ENCODE peak calls at places on chromosome 13, in eight cellular contexts. L is activated CD8-positive, alpha-beta memory T cell treated with anti-CD3 and anti-CD28 coated beads, Interleukin-2, amount 50 U/mL, for 48 hours; F is non-pigmented ciliary epithelial cell; M is GM04504; Y is WTC11; J is AG10803; S is NCI-H2227 treated with DMSO at 0.1 percent for 48 hours; E is DMS79 treated with DMSO at 0.1 percent for 48 hours. B is an unnamed sample.

GRCh38 chr13:43390101-43390500 is 366.7 kb downstream of the DNAJC15 start:
- DNase-seq in Y (no peak), L (no peak), E (no peak), J (peak), S (no peak), F (no peak), M (no peak), B (no peak)

GRCh38 chr13:18962168-18962734 is 219.4 kb downstream of the TUBA3C start:
- DNase-seq in M (no peak), E (no peak), S (no peak), J (no peak), F (no peak), Y (no peak), L (no peak), B (no peak)

GRCh38 chr13:112859817-112860190 is 109.2 kb upstream of the MCF2L start:
- DNase-seq in L (no peak), E (peak), M (no peak), Y (no peak), J (peak), S (no peak), F (peak), B (peak)

GRCh38 chr13:84445776-84446175 is 563.5 kb upstream of the SLITRK1 start:
- DNase-seq in J (peak), F (peak), L (no peak), M (no peak), Y (no peak), S (no peak), E (no peak), B (peak)

GRCh38 chr13:102286326-102286725 is 115.5 kb downstream of the FGF14 start:
- DNase-seq in L (no peak), J (peak), M (peak), E (no peak), S (no peak), F (peak), Y (no peak), B (peak)

GRCh38 chr13:20354722-20355121 is 122.6 kb upstream of the GJB6 start:
- DNase-seq in F (no peak), S (no peak), J (no peak), Y (no peak), E (no peak), L (no peak), M (no peak), B (no peak)

GRCh38 chr13:111111376-111111937 is 3.7 kb upstream of the ARHGEF7 start:
- DNase-seq in F (no peak), L (no peak), M (no peak), E (no peak), J (no peak), S (no peak), Y (no peak), B (no peak)

GRCh38 chr13:60716296-60716695 is 319.3 kb downstream of the TDRD3 start:
- DNase-seq in L (no peak), Y (no peak), M (no peak), J (no peak), F (no peak), E (no peak), S (no peak), B (no peak)

GRCh38 chr13:39895254-39895653 is 239.8 kb downstream of the COG6 start:
- DNase-seq in E (no peak), F (no peak), Y (no peak), L (no peak), S (no peak), M (no peak), J (peak), B (no peak)

GRCh38 chr13:26989261-26990007 is 182.2 kb downstream of the USP12 start:
- DNase-seq in M (no peak), Y (no peak), F (no peak), S (no peak), E (no peak), J (no peak), L (no peak), B (no peak)

GRCh38 chr13:76667551-76667950 is 218.7 kb downstream of the KCTD12 start:
- DNase-seq in F (peak), E (no peak), M (peak), Y (no peak), L (no peak), S (no peak), J (peak), B (peak)